ENCODE peak calls at places on chromosomes 11 and 22, in eight cellular contexts. G is A549, J is K562, I is WTC11, C is SK-N-SH, R is endothelial cell of umbilical vein, S is HCT116, P is H1. K is an unnamed sample.

GRCh38 chr11:34147581-34147980 is 42.2 kb downstream of the NAT10 start:
- DNase-seq in J (no peak), P (no peak), R (no peak), S (no peak), C (no peak), G (no peak), I (no peak), K (no peak)

GRCh38 chr22:35480627-35481565 is 59.7 kb upstream of the RASD2 start:
- DNase-seq in P (no peak), S (no peak), I (no peak), R (no peak), G (peak; percentile 25), C (no peak), J (peak; percentile 13), K (no peak)

GRCh38 chr11:116445108-116446047 is 327.4 kb downstream of the BUD13 start:
- DNase-seq in G (no peak), C (no peak), I (peak; percentile 53), P (peak; percentile 44), S (no peak), R (no peak), J (no peak), K (no peak)

GRCh38 chr11:65502274-65502851 is 3.5 kb downstream of the MALAT1 start:
- DNase-seq in S (no peak), G (peak; percentile 63), C (no peak), I (no peak), P (no peak), J (peak; percentile 22), R (peak; percentile 63), K (peak; percentile 51)

GRCh38 chr11:64348611-64349387 is 8.8 kb downstream of the CCDC88B start:
- DNase-seq in C (peak; percentile 60), G (no peak), S (no peak), J (no peak), I (no peak), P (no peak), R (no peak), K (peak; percentile 61)

GRCh38 chr11:57761301-57762234 is at the start of gene CTNND1:
- DNase-seq in I (peak; percentile 74), C (peak; percentile 91), S (peak; percentile 95), P (peak; percentile 84), J (peak; percentile 68), R (peak; percentile 97), G (peak; percentile 98), K (peak; percentile 86)

GRCh38 chr22:49077586-49077985 is 750.1 kb downstream of the BRD1 start:
- DNase-seq in G (no peak), S (no peak), R (no peak), I (no peak), P (no peak), J (no peak), C (no peak), K (no peak)

GRCh38 chr22:41256254-41256897 is 15.6 kb upstream of the CHADL start:
- DNase-seq in P (no peak), R (peak; percentile 45), J (no peak), S (no peak), G (peak; percentile 66), I (no peak), C (no peak), K (no peak)

GRCh38 chr11:72069200-72069599 is 11.1 kb downstream of the NUMA1 start:
- DNase-seq in S (no peak), J (no peak), I (no peak), G (no peak), P (no peak), R (no peak), C (no peak), K (peak; percentile 28)

GRCh38 chr11:10414659-10415058 is 40.4 kb upstream of the AMPD3 start:
- DNase-seq in C (no peak), P (no peak), J (no peak), I (no peak), S (no peak), G (no peak), R (peak; percentile 34), K (peak; percentile 90)

GRCh38 chr11:235998-236773 is at the start of gene SIRT3:
- DNase-seq in I (peak; percentile 81), G (peak; percentile 90), C (peak; percentile 99), S (peak; percentile 73), R (peak; percentile 72), J (peak; percentile 96), P (peak; percentile 34), K (peak; percentile 86)

GRCh38 chr22:46054091-46054877 is 77.3 kb upstream of the WNT7B start:
- DNase-seq in C (peak; percentile 88), I (peak; percentile 12), J (no peak), P (no peak), R (peak; percentile 55), S (no peak), G (no peak), K (no peak)

DNA sequence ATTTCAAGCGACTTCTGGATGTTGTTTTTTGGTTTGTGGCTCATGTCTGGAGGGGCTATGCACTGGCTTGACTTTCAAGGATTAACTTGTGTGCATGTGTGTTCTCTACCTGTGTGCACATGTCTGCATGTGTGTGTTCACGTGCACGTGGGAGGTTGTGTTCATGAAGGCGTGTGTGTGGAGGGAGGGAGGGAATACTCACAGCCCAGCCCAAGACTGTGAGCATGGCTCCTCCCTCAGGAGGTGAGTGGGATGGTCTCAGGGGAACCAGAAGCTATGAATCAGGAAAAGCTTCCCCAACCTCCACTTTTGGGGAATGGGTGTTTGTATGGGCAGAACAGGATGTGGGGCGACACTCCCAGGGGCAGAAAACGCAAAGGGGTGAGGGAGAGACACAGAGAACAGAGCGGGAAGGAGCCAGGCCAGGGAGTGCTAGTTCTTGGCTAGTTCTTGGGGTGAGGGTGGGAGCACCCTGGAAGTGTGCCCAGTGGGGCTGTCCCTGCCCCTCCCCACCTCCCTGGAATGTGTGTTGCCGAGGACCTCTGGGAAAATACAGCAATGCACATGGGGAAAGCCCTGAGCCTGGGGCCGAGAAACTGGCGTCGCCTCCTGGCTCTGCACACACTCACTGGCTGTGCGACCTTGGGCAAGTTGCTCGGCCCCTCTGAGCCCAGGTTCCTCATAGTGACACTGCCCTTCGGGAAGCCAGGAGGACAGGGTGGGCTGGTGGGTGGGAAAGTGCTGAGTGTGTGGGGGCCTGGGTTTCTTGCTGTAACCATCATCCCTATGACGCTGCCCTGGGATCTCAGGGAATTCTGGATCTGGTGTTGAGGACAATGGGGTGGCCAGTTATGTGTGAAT is 16.9 kb upstream of the ALX4 start:
- DNase-seq in C (no peak), R (no peak), J (peak; percentile 76), P (no peak), G (no peak), S (no peak), I (no peak), K (no peak)
- TF ChIP-seq MAX in C (no peak), R (no peak), J (peak; percentile 71), P (no peak), G (no peak), S (no peak), I (no peak), K (no peak)

DNA sequence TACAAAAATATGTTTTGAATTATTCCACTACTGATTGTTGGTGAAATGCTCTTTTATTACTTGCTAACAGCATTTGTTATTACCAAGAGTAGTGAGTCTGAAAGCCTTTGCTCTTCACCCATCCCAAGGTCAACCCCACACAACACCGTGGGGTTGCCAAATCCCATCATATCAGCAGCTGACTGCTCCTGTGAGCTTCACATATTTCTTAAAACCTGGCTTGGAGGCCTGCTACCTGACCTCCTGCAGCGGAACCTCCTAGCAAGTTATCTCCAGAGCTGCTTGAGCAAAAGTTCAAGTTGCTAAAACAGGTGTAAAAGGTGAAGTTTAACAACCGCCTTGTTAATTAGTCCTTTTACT is 20.1 kb upstream of the EIF3M start:
- DNase-seq in P (no peak), G (no peak), C (no peak), S (no peak), J (no peak), I (no peak), R (no peak), K (no peak)
- TF ChIP-seq MAX in P (no peak), G (no peak), C (no peak), S (no peak), J (no peak), I (no peak), R (no peak), K (no peak)

GRCh38 chr22:25359601-25360261 is 140.3 kb downstream of the CRYBB2 start:
- DNase-seq in C (no peak), S (no peak), P (no peak), R (no peak), G (no peak), I (no peak), J (no peak), K (no peak)

GRCh38 chr22:25360411-25360810 is 141.0 kb downstream of the CRYBB2 start:
- DNase-seq in P (no peak), S (no peak), G (no peak), C (no peak), J (no peak), I (no peak), R (no peak), K (no peak)

GRCh38 chr22:25357606-25358420 is 138.4 kb downstream of the CRYBB2 start:
- DNase-seq in C (no peak), G (no peak), S (no peak), I (no peak), J (no peak), P (no peak), R (no peak), K (no peak)

GRCh38 chr22:25357056-25357455 is 137.6 kb downstream of the CRYBB2 start:
- DNase-seq in R (no peak), J (no peak), S (no peak), P (no peak), I (no peak), G (no peak), C (no peak), K (no peak)

DNA sequence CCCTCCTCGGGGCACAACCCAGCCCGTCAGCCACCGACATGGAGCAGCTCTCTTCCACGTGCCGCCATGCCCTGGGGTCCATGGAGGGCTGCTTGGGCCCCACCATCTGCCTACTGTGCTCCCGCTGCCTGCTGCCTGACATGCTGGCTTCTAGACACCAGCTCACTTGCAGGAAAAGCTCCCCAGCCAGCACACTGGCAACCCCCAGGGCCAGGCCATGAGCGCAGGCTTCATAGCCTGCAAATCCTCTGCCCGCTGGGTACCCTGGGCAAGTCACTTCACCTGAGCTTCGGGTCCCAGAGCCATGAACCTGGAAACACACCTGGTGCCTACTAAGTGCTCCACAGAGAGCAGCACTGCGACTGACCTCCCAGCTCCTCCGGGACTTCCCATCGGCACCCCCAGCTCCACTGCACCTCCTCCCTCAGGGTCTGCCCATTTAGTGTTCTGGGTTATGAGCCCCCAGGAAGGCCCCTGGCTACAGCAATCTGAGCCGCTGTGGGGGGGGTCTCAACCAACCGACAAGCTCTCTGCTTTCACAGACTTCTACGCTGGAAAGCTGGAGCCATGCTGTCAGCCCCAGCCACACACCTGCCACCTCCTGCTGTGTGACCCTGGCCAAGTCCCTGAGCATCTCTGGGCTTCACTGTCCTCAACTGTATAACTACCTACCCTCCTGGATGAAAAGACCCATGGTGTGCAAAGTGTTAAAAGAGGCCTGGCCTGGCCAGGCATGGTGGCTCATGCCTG is 139.2 kb downstream of the CRYBB2 start:
- DNase-seq in G (no peak), P (no peak), S (no peak), I (no peak), J (no peak), R (no peak), C (no peak), K (no peak)
- TF ChIP-seq MAX in G (no peak), P (no peak), S (no peak), I (no peak), J (no peak), R (no peak), C (no peak), K (no peak)

DNA sequence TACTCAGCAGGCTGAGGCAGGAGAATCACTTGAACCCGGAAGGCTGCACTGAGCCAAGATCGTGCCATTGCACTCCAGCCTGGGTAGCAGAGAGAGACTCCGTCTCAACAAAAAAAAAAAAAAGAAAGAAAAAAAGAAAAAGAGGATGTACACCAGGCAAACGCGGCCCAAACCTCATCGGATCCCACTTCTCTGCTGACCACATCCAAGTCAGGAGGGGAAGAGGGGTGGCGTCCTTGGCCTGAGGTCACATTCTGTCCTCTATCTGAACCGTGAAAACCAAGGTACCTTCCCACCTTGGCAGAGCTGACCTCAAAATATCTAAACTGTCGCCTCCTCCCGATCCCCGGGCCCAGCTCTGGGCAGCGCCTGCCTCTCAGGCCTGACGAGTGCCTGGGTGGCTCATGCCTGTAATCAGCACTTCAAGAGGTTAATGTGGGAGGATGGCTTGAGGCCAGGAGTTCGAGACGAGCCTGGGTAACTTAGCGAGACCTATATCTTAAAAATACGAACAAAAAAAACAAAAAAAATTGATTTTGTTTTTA is 25.1 kb downstream of the RGL4 start:
- DNase-seq in R (no peak), S (no peak), J (no peak), P (no peak), C (no peak), I (no peak), G (no peak), K (no peak)
- TF ChIP-seq MAX in R (no peak), S (no peak), J (no peak), P (no peak), C (no peak), I (no peak), G (no peak), K (no peak)

K was measured in NB4.